ENCODE peak calls at places on chromosome 14, in eight cellular contexts. M is type B pancreatic cell; F is A549; E is mucosa of gallbladder; J is AG09319; O is central memory CD4-positive, alpha-beta T cell; X is iPS-NIHi11; B is iPS DF 19.7. I is an unnamed sample.
A peak's percentile ranks its signal among the peaks of the same experiment; 100 is the strongest.

GRCh38 chr14:103169954-103170353 is 46.7 kb downstream of the TNFAIP2 start:
- DNase-seq in M (no peak), F (no peak), E (no peak), J (no peak), O (no peak), X (no peak), B (no peak), I (no peak)

GRCh38 chr14:99667045-99667444 is 17.1 kb upstream of the CYP46A1 start:
- DNase-seq in M (no peak), F (no peak), E (no peak), J (no peak), O (no peak), X (no peak), B (no peak), I (no peak)

GRCh38 chr14:68784995-68785816 is 7.7 kb downstream of the ZFP36L1 start:
- DNase-seq in M (peak; percentile 62), F (peak; percentile 76), E (no peak), J (no peak), O (no peak), X (no peak), B (no peak), I (no peak)

GRCh38 chr14:51653096-51653814 is 1.5 kb downstream of the FRMD6 start:
- DNase-seq in M (no peak), F (peak; percentile 29), E (no peak), J (no peak), O (no peak), X (no peak), B (no peak), I (no peak)

GRCh38 chr14:105473677-105474477 is 744 bp upstream of the CRIP2 start:
- DNase-seq in M (peak; percentile 92), F (peak; percentile 89), E (peak; percentile 85), J (peak; percentile 46), O (peak; percentile 70), X (peak; percentile 95), B (no peak), I (peak; percentile 80)

GRCh38 chr14:51058382-51058781 is 36.5 kb downstream of the TRIM9 start:
- DNase-seq in M (no peak), F (no peak), E (no peak), J (no peak), O (no peak), X (no peak), B (no peak), I (no peak)

GRCh38 chr14:92951912-92952471 is 29.0 kb downstream of the CHGA start:
- DNase-seq in M (peak; percentile 85), F (peak; percentile 84), E (peak; percentile 80), J (peak; percentile 22), O (peak; percentile 60), X (peak; percentile 96), B (peak; percentile 15), I (peak; percentile 50)

GRCh38 chr14:50060871-50061663 is 55.3 kb downstream of the VCPKMT start:
- DNase-seq in M (no peak), F (peak; percentile 89), E (peak; percentile 53), J (peak; percentile 80), O (peak; percentile 25), X (peak; percentile 50), B (no peak), I (peak; percentile 18)

GRCh38 chr14:104845834-104846441 is 19.1 kb upstream of the CEP170B start:
- DNase-seq in M (no peak), F (no peak), E (no peak), J (no peak), O (no peak), X (no peak), B (no peak), I (no peak)

GRCh38 chr14:22547309-22547947 is 41.6 kb downstream of the DAD1 start:
- DNase-seq in M (no peak), F (no peak), E (no peak), J (no peak), O (no peak), X (no peak), B (no peak), I (no peak)

GRCh38 chr14:55699131-55700057 is 119.4 kb downstream of the KTN1 start:
- DNase-seq in M (no peak), F (peak; percentile 45), E (no peak), J (no peak), O (no peak), X (peak; percentile 25), B (peak; percentile 70), I (peak; percentile 22)

GRCh38 chr14:93132472-93133065 is 16.8 kb upstream of the ITPK1 start:
- DNase-seq in M (no peak), F (peak; percentile 59), E (no peak), J (no peak), O (no peak), X (peak; percentile 48), B (no peak), I (no peak)

GRCh38 chr14:91243098-91243483 is 1.4 kb downstream of the GPR68 start:
- DNase-seq in M (no peak), F (no peak), E (no peak), J (no peak), O (no peak), X (no peak), B (no peak), I (no peak)

GRCh38 chr14:97442363-97442762 is 645.2 kb downstream of the VRK1 start:
- DNase-seq in M (no peak), F (no peak), E (no peak), J (no peak), O (peak; percentile 10), X (no peak), B (no peak), I (no peak)

GRCh38 chr14:75059642-75060041 is 4.2 kb downstream of the ACYP1 start:
- DNase-seq in M (no peak), F (no peak), E (no peak), J (no peak), O (no peak), X (no peak), B (no peak), I (no peak)

GRCh38 chr14:54175298-54175942 is 218.8 kb upstream of the BMP4 start:
- DNase-seq in M (no peak), F (peak; percentile 55), E (peak; percentile 70), J (no peak), O (peak; percentile 7), X (peak; percentile 70), B (peak; percentile 23), I (peak; percentile 66)

GRCh38 chr14:74382231-74382630 is 34.0 kb downstream of the VRTN start:
- DNase-seq in M (no peak), F (no peak), E (no peak), J (no peak), O (no peak), X (no peak), B (no peak), I (no peak)

GRCh38 chr14:102917469-102918211 is 4.8 kb upstream of the AMN start:
- DNase-seq in M (no peak), F (peak; percentile 52), E (peak; percentile 45), J (no peak), O (peak; percentile 27), X (peak; percentile 93), B (no peak), I (no peak)

GRCh38 chr14:35814371-35815005 is 5.4 kb upstream of the RALGAPA1 start:
- DNase-seq in M (no peak), F (no peak), E (peak; percentile 67), J (no peak), O (peak; percentile 70), X (peak; percentile 39), B (no peak), I (no peak)

GRCh38 chr14:21997300-21997699 is 323.7 kb upstream of the OR4E1 start:
- DNase-seq in M (no peak), F (no peak), E (no peak), J (no peak), O (peak; percentile 47), X (peak; percentile 56), B (peak; percentile 75), I (peak; percentile 41)

GRCh38 chr14:20278414-20278813 is 27.3 kb downstream of the TTC5 start:
- DNase-seq in M (no peak), F (no peak), E (no peak), J (no peak), O (no peak), X (no peak), B (no peak), I (no peak)

I was measured in iPS DF 6.9.